ENCODE peak calls at places on chromosomes 13 and 19, in ten cellular contexts. F is GM12864, Y is endothelial cell, E is A549, I is HFFc6, K is fibroblast of pulmonary artery, X is colonic mucosa, H is GM23338, O is neural crest cell, T is endodermal cell. S is an unnamed sample.

GRCh38 chr19:12847159-12848139 is 9.1 kb downstream of the MAST1 start:
- DNase-seq in F (no peak), Y (peak), E (peak), I (peak), K (peak), X (peak), H (peak), O (peak), T (peak), S (peak)

GRCh38 chr19:2512523-2513431 is 36.9 kb downstream of the GADD45B start:
- DNase-seq in F (no peak), Y (no peak), E (no peak), I (no peak), K (no peak), X (no peak), H (peak), O (no peak), T (no peak), S (no peak)

GRCh38 chr13:110713981-110714797 is 689 bp downstream of the ING1 start:
- DNase-seq in F (no peak), Y (peak), E (no peak), I (peak), K (peak), X (peak), H (peak), O (peak), T (peak), S (peak)

GRCh38 chr13:72726721-72727416 is 560 bp downstream of the MZT1 start:
- DNase-seq in F (no peak), Y (peak), E (peak), I (no peak), K (no peak), X (peak), H (peak), O (no peak), T (no peak), S (peak)

GRCh38 chr13:95058680-95059079 is 242.6 kb downstream of the ABCC4 start:
- DNase-seq in F (no peak), Y (no peak), E (no peak), I (no peak), K (no peak), X (no peak), H (no peak), O (no peak), T (no peak), S (no peak)

GRCh38 chr19:10473192-10473591 is 30.0 kb downstream of the KEAP1 start:
- DNase-seq in F (no peak), Y (no peak), E (no peak), I (no peak), K (no peak), X (no peak), H (no peak), O (no peak), T (no peak), S (no peak)

GRCh38 chr13:29707876-29708543 is 112.5 kb upstream of the SLC7A1 start:
- DNase-seq in F (no peak), Y (peak), E (peak), I (peak), K (peak), X (peak), H (peak), O (no peak), T (peak), S (no peak)

GRCh38 chr19:18792661-18793060 is 1.6 kb upstream of the COMP start:
- DNase-seq in F (no peak), Y (no peak), E (no peak), I (no peak), K (no peak), X (no peak), H (no peak), O (no peak), T (no peak), S (no peak)

GRCh38 chr13:97225533-97225932 is 3.4 kb downstream of the MBNL2 start:
- DNase-seq in F (no peak), Y (no peak), E (no peak), I (no peak), K (no peak), X (no peak), H (no peak), O (no peak), T (no peak), S (no peak)

GRCh38 chr13:99985243-99985874 is 3.8 kb downstream of the ZIC2 start:
- DNase-seq in F (no peak), Y (peak), E (no peak), I (no peak), K (no peak), X (no peak), H (peak), O (no peak), T (peak), S (peak)

GRCh38 chr13:48493076-48493765 is 39.7 kb downstream of the RCBTB2 start:
- DNase-seq in F (no peak), Y (no peak), E (no peak), I (peak), K (peak), X (no peak), H (no peak), O (no peak), T (no peak), S (no peak)

GRCh38 chr19:46998445-46999142 is 21.0 kb upstream of the NPAS1 start:
- DNase-seq in F (no peak), Y (no peak), E (no peak), I (no peak), K (no peak), X (no peak), H (no peak), O (no peak), T (no peak), S (no peak)

GRCh38 chr13:63433546-63434150 is 2018.0 kb upstream of the PCDH20 start:
- DNase-seq in F (no peak), Y (no peak), E (no peak), I (no peak), K (peak), X (no peak), H (no peak), O (no peak), T (no peak), S (no peak)

GRCh38 chr13:79340490-79340889 is 65.6 kb downstream of the RBM26 start:
- DNase-seq in F (no peak), Y (no peak), E (no peak), I (no peak), K (no peak), X (no peak), H (no peak), O (no peak), T (no peak), S (no peak)
- TF ChIP-seq CTCF in F (no peak), Y (no peak), E (no peak), I (peak), K (no peak), X (no peak), H (peak), O (no peak), T (peak), S (no peak)

DNA sequence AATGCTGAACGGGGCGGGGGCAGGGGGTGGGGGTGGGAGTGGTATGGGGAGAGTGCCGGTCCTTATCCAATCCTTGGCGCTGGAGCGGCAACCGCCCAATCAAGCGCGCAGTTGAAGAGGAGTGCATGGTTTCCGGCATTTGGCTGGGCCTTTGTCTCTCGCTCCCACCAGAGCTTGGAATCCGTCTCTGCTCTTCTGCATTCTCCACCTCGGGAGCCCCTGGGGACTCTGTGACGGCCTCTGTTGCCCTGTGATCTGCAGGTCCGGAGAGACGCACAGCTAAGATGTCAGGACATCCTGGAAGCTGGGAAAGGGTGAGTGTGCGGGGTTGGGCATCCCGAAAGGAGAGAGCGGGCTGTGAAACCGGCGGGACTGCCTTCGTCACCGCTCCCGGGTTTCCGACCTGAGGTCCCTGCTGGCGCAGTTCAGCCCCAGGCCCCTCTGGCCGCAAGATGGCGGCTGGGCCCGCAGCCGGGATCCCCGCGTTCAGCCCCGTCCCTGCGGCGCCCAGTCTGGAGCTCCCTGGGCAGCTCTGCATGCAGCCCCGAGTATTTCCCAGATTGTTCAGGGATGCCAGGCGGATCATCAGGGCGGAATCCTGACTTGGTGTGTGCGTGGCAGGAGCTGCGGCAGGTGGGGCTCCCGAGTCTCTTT is 53.6 kb upstream of the ZNF254 start:
- DNase-seq in F (peak), Y (peak), E (peak), I (peak), K (peak), X (peak), H (peak), O (peak), T (peak), S (peak)
- TF ChIP-seq CTCF in F (no peak), Y (no peak), E (peak), I (peak), K (no peak), X (no peak), H (no peak), O (no peak), T (peak), S (no peak)

GRCh38 chr13:88000787-88001186 is 329.6 kb downstream of the SLITRK5 start:
- DNase-seq in F (no peak), Y (no peak), E (no peak), I (no peak), K (no peak), X (no peak), H (no peak), O (no peak), T (peak), S (no peak)

GRCh38 chr13:88000239-88000638 is 329.1 kb downstream of the SLITRK5 start:
- DNase-seq in F (no peak), Y (no peak), E (no peak), I (no peak), K (no peak), X (no peak), H (no peak), O (no peak), T (peak), S (no peak)

GRCh38 chr13:87999141-87999765 is 328.1 kb downstream of the SLITRK5 start:
- DNase-seq in F (no peak), Y (no peak), E (no peak), I (peak), K (peak), X (no peak), H (no peak), O (no peak), T (no peak), S (no peak)

GRCh38 chr13:87999791-88000190 is 328.6 kb downstream of the SLITRK5 start:
- DNase-seq in F (no peak), Y (no peak), E (no peak), I (no peak), K (peak), X (no peak), H (peak), O (no peak), T (no peak), S (no peak)

GRCh38 chr13:88005188-88005587 is 334.0 kb downstream of the SLITRK5 start:
- DNase-seq in F (no peak), Y (no peak), E (no peak), I (no peak), K (no peak), X (no peak), H (no peak), O (no peak), T (no peak), S (no peak)
- TF ChIP-seq CTCF in F (no peak), Y (no peak), E (no peak), I (no peak), K (no peak), X (no peak), H (no peak), O (no peak), T (peak), S (no peak)

GRCh38 chr13:59901191-59901590 is 262.5 kb downstream of the DIAPH3 start:
- DNase-seq in F (no peak), Y (no peak), E (no peak), I (no peak), K (no peak), X (no peak), H (no peak), O (no peak), T (no peak), S (no peak)

DNA sequence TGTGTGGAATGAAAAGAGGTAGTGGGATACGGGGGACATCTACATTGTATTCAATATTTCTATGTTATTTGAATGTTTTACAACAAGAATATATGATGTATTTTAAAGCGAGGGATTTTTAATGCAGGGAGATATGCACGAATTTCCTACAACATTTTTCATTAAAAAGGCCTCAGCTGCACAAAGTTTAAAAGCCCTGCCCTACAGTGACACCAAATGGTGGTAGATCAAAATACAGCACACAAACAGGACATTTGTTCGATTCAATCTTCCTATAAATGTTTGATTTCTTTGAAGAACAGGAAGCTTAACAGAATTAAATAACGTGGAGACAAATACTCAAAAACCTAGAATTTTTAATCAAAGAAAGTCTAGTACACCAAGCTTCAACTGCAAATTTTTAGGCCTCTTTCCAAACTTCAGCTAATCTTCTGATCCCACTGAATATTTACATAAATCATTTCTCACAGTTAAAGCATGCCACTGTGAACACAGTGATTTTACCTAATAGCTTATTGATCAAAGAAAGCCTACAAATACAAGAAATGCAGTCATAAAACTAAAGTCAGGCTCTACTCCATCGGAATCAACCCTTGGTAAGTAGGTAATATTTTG is 257.2 kb downstream of the DIAPH3 start:
- DNase-seq in F (no peak), Y (no peak), E (no peak), I (peak), K (peak), X (no peak), H (peak), O (no peak), T (no peak), S (peak)
- TF ChIP-seq CTCF in F (peak), Y (peak), E (peak), I (peak), K (peak), X (peak), H (peak), O (peak), T (peak), S (peak)